ENCODE peak calls at places on chromosomes 12 and 14, in ten cellular contexts. One of them, this sample, is unnamed. For H3K4me1, the result is how much of the 10 kb centered on the place peaks cover.

GRCh38 chr14:41782488-41782887 is 175.8 kb downstream of the LRFN5 start:
- DNase-seq in kidney: no peak
- DNase-seq in GM23248: no peak
- DNase-seq in keratinocyte: no peak
- DNase-seq in neural progenitor cell: no peak
- DNase-seq in mesendoderm: no peak
- DNase-seq in HCT116: no peak
- DNase-seq in mesenchymal stem cell: no peak
- DNase-seq in adipocyte: no peak
- DNase-seq in mammary epithelial cell: no peak
- DNase-seq in this sample: no peak

GRCh38 chr12:50221228-50222008 is 54.2 kb upstream of the CERS5 start:
- DNase-seq in HCT116: no peak
- DNase-seq in kidney: no peak
- DNase-seq in mesenchymal stem cell: peak
- DNase-seq in keratinocyte: no peak
- DNase-seq in adipocyte: peak
- DNase-seq in mammary epithelial cell: peak
- DNase-seq in mesendoderm: peak
- DNase-seq in GM23248: peak
- DNase-seq in neural progenitor cell: peak
- DNase-seq in this sample: peak

GRCh38 chr12:1429980-1430379 is 164.4 kb downstream of the FBXL14 start:
- DNase-seq in GM23248: peak
- DNase-seq in mesenchymal stem cell: peak
- DNase-seq in adipocyte: peak
- DNase-seq in keratinocyte: no peak
- DNase-seq in mesendoderm: no peak
- DNase-seq in neural progenitor cell: no peak
- DNase-seq in HCT116: no peak
- DNase-seq in kidney: no peak
- DNase-seq in mammary epithelial cell: peak
- DNase-seq in this sample: peak

GRCh38 chr12:16112151-16112550 is 165.3 kb downstream of the SLC15A5 start:
- DNase-seq in mesendoderm: peak
- DNase-seq in adipocyte: no peak
- DNase-seq in GM23248: no peak
- DNase-seq in neural progenitor cell: peak
- DNase-seq in kidney: no peak
- DNase-seq in mesenchymal stem cell: no peak
- DNase-seq in keratinocyte: no peak
- DNase-seq in mammary epithelial cell: no peak
- DNase-seq in HCT116: no peak
- DNase-seq in this sample: no peak

GRCh38 chr12:67827820-67828383 is 161.3 kb upstream of the IFNG-AS1 start:
- DNase-seq in kidney: no peak
- DNase-seq in mammary epithelial cell: peak
- DNase-seq in adipocyte: peak
- DNase-seq in HCT116: peak
- DNase-seq in neural progenitor cell: no peak
- DNase-seq in mesenchymal stem cell: peak
- DNase-seq in keratinocyte: peak
- DNase-seq in GM23248: peak
- DNase-seq in mesendoderm: peak
- DNase-seq in this sample: peak

GRCh38 chr12:91565246-91565645 is 382.6 kb upstream of the DCN start:
- DNase-seq in mesenchymal stem cell: no peak
- DNase-seq in mesendoderm: no peak
- DNase-seq in kidney: no peak
- DNase-seq in keratinocyte: no peak
- DNase-seq in GM23248: peak
- DNase-seq in HCT116: no peak
- DNase-seq in adipocyte: peak
- DNase-seq in mammary epithelial cell: no peak
- DNase-seq in neural progenitor cell: no peak
- DNase-seq in this sample: peak

GRCh38 chr12:52023182-52023975 is 16.6 kb downstream of the TAMALIN start:
- DNase-seq in keratinocyte: no peak
- DNase-seq in mesenchymal stem cell: peak
- DNase-seq in kidney: peak
- DNase-seq in adipocyte: peak
- DNase-seq in mammary epithelial cell: peak
- DNase-seq in mesendoderm: peak
- DNase-seq in GM23248: peak
- DNase-seq in neural progenitor cell: peak
- DNase-seq in HCT116: peak
- DNase-seq in this sample: peak

GRCh38 chr12:119168721-119169120 is 10.0 kb upstream of the HSPB8 start:
- DNase-seq in HCT116: no peak
- DNase-seq in GM23248: no peak
- DNase-seq in mesendoderm: no peak
- DNase-seq in neural progenitor cell: no peak
- DNase-seq in kidney: no peak
- DNase-seq in mesenchymal stem cell: no peak
- DNase-seq in mammary epithelial cell: no peak
- DNase-seq in keratinocyte: no peak
- DNase-seq in adipocyte: no peak
- DNase-seq in this sample: no peak

GRCh38 chr14:45287609-45288008 is 34.6 kb upstream of the MIS18BP1 start:
- DNase-seq in mesendoderm: no peak
- DNase-seq in adipocyte: no peak
- DNase-seq in mesenchymal stem cell: no peak
- DNase-seq in kidney: no peak
- DNase-seq in HCT116: no peak
- DNase-seq in keratinocyte: no peak
- DNase-seq in mammary epithelial cell: no peak
- DNase-seq in neural progenitor cell: no peak
- DNase-seq in GM23248: peak
- DNase-seq in this sample: no peak

GRCh38 chr14:21987937-21988336 is 314.3 kb upstream of the OR4E1 start:
- DNase-seq in HCT116: peak
- DNase-seq in mesendoderm: peak
- DNase-seq in keratinocyte: no peak
- DNase-seq in GM23248: peak
- DNase-seq in adipocyte: peak
- DNase-seq in neural progenitor cell: peak
- DNase-seq in mammary epithelial cell: peak
- DNase-seq in kidney: no peak
- DNase-seq in mesenchymal stem cell: peak
- DNase-seq in this sample: no peak

GRCh38 chr14:89628521-89628920 is 211.5 kb upstream of the FOXN3 start:
- DNase-seq in adipocyte: no peak
- DNase-seq in mesendoderm: no peak
- DNase-seq in mammary epithelial cell: no peak
- DNase-seq in GM23248: no peak
- DNase-seq in neural progenitor cell: no peak
- DNase-seq in keratinocyte: no peak
- DNase-seq in HCT116: no peak
- DNase-seq in mesenchymal stem cell: no peak
- DNase-seq in kidney: no peak
- DNase-seq in this sample: no peak

GRCh38 chr14:77098470-77099353 is 654 bp downstream of the CIPC start:
- DNase-seq in keratinocyte: no peak
- DNase-seq in mesendoderm: no peak
- DNase-seq in HCT116: no peak
- DNase-seq in GM23248: peak
- DNase-seq in adipocyte: peak
- DNase-seq in neural progenitor cell: peak
- DNase-seq in kidney: peak
- DNase-seq in mammary epithelial cell: no peak
- DNase-seq in mesenchymal stem cell: no peak
- DNase-seq in this sample: no peak

GRCh38 chr12:47744005-47744651 is 14.6 kb downstream of the RAPGEF3 start:
- DNase-seq in adipocyte: no peak
- DNase-seq in keratinocyte: no peak
- DNase-seq in neural progenitor cell: peak
- DNase-seq in kidney: peak
- DNase-seq in mammary epithelial cell: peak
- DNase-seq in mesendoderm: peak
- DNase-seq in GM23248: no peak
- DNase-seq in HCT116: peak
- DNase-seq in mesenchymal stem cell: no peak
- DNase-seq in this sample: no peak

GRCh38 chr12:98320026-98320425 is 195.4 kb upstream of the TMPO start:
- DNase-seq in mesendoderm: no peak
- DNase-seq in neural progenitor cell: no peak
- DNase-seq in mammary epithelial cell: no peak
- DNase-seq in mesenchymal stem cell: no peak
- DNase-seq in GM23248: no peak
- DNase-seq in kidney: no peak
- DNase-seq in HCT116: no peak
- DNase-seq in keratinocyte: no peak
- DNase-seq in adipocyte: no peak
- DNase-seq in this sample: peak

GRCh38 chr12:53191096-53191884 is 10.6 kb upstream of the CSAD start:
- DNase-seq in HCT116: no peak
- DNase-seq in kidney: no peak
- DNase-seq in neural progenitor cell: no peak
- DNase-seq in GM23248: no peak
- DNase-seq in keratinocyte: no peak
- DNase-seq in mesenchymal stem cell: no peak
- DNase-seq in mesendoderm: no peak
- DNase-seq in mammary epithelial cell: no peak
- DNase-seq in adipocyte: no peak
- DNase-seq in this sample: no peak

GRCh38 chr14:73059326-73059725 is 992 bp downstream of the RBM25 start:
- DNase-seq in mammary epithelial cell: no peak
- DNase-seq in kidney: no peak
- DNase-seq in adipocyte: peak
- DNase-seq in GM23248: peak
- DNase-seq in mesendoderm: no peak
- DNase-seq in mesenchymal stem cell: peak
- DNase-seq in neural progenitor cell: no peak
- DNase-seq in HCT116: no peak
- DNase-seq in keratinocyte: no peak
- DNase-seq in this sample: peak
- H3K9ac ChIP-seq in mammary epithelial cell: peak
- H3K9ac ChIP-seq in kidney: peak
- H3K9ac ChIP-seq in adipocyte: peak
- H3K9ac ChIP-seq in GM23248: peak
- H3K9ac ChIP-seq in mesendoderm: peak
- H3K9ac ChIP-seq in mesenchymal stem cell: peak
- H3K9ac ChIP-seq in neural progenitor cell: peak
- H3K9ac ChIP-seq in HCT116: peak
- H3K9ac ChIP-seq in keratinocyte: peak
- H3K9ac ChIP-seq in this sample: peak

DNA sequence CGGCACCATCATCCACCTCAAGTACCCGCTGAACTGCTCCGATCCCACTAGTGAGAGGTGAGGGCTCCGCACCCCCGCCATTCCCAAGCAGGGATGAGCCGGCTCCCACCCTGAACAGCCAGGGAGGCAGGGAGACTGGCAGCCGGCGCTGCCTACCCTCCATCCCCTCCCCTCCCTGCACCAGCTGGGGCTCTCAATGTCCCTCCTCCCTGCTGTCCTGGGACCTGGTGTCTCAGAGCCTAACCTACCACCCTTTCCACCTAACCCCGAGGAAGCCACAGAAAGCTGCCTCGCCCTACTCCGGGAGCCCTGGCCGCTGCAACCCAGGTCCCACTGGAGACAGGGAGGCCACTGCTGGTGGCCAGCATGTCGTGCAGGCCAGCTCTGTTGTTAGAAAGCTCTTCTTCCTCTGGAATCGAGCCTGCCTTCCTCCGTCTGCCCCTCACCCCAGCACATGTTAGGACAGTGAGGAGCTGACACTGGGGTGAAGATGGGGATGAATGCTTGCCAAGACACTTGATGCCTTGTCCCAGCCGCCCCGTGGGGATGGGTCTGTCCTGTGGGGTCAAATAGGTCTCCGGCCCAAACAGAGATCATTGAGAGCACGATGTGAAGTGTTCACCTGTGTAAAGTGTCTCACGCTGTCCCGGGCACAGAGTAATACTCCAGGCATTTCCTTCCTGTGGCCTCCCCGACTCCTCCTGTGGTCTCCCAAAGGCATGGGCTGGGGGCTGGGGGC is 1.1 kb downstream of the PTPN6 start:
- DNase-seq in mesenchymal stem cell: no peak
- DNase-seq in adipocyte: no peak
- DNase-seq in mammary epithelial cell: no peak
- DNase-seq in HCT116: no peak
- DNase-seq in neural progenitor cell: no peak
- DNase-seq in GM23248: no peak
- DNase-seq in mesendoderm: no peak
- DNase-seq in keratinocyte: no peak
- DNase-seq in kidney: peak
- DNase-seq in this sample: no peak
- H3K4me3 ChIP-seq in mesenchymal stem cell: no peak
- H3K4me3 ChIP-seq in adipocyte: no peak
- H3K4me3 ChIP-seq in mammary epithelial cell: no peak
- H3K4me3 ChIP-seq in HCT116: no peak
- H3K4me3 ChIP-seq in neural progenitor cell: no peak
- H3K4me3 ChIP-seq in GM23248: no peak
- H3K4me3 ChIP-seq in mesendoderm: no peak
- H3K4me3 ChIP-seq in keratinocyte: no peak
- H3K4me3 ChIP-seq in kidney: no peak
- H3K4me3 ChIP-seq in this sample: no peak

DNA sequence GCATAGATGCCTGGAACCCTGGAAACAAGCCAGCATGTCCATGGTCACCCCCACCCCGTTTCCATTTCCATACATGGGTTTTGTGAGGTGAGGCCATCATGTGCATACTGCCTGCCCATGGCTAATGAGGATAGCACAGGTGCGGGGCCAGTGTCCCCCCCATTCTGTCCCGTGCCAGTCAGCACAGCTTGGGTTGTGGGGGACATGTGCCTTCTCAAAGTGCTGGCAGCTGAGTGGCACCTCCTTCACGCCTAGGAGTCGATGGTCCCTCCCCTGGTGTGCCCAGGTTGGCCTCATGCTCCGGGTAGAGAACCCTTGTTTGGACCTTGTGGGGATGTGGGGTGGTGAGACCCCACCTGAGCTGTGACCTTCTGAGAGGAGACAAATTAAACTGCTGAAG is 7.2 kb downstream of the YY1 start:
- DNase-seq in mesendoderm: no peak
- DNase-seq in mammary epithelial cell: no peak
- DNase-seq in keratinocyte: no peak
- DNase-seq in adipocyte: no peak
- DNase-seq in GM23248: no peak
- DNase-seq in neural progenitor cell: no peak
- DNase-seq in mesenchymal stem cell: no peak
- DNase-seq in HCT116: no peak
- DNase-seq in kidney: no peak
- DNase-seq in this sample: no peak
- H3K4me1 ChIP-seq in mesendoderm: under half
- H3K4me1 ChIP-seq in mammary epithelial cell: under half
- H3K4me1 ChIP-seq in keratinocyte: under half
- H3K4me1 ChIP-seq in adipocyte: under half
- H3K4me1 ChIP-seq in GM23248: under half
- H3K4me1 ChIP-seq in neural progenitor cell: under half
- H3K4me1 ChIP-seq in mesenchymal stem cell: under half
- H3K4me1 ChIP-seq in HCT116: under half
- H3K4me1 ChIP-seq in kidney: under half
- H3K4me1 ChIP-seq in this sample: under half

DNA sequence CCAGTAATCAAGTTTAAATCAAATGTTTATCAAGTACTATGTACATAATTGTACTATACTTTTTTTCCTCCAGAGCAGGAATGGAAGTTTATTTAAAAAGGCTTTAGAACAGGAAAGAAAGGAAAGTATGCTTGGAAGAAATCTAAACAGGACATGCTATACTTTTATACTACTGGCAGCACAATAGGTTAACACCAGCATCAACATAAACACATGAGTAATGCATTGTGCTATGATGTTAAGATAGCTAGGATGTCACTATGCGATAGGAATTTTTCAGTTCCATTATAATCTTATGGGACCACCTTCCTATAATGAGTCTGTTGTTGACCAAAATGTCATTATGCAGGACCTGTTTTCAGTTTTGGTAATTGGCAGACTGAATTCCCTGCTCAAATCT is 41.5 kb upstream of the ANKS1B start:
- DNase-seq in GM23248: no peak
- DNase-seq in neural progenitor cell: no peak
- DNase-seq in HCT116: no peak
- DNase-seq in keratinocyte: no peak
- DNase-seq in kidney: no peak
- DNase-seq in mesendoderm: peak
- DNase-seq in adipocyte: peak
- DNase-seq in mammary epithelial cell: no peak
- DNase-seq in mesenchymal stem cell: peak
- DNase-seq in this sample: no peak
- H3K9ac ChIP-seq in GM23248: no peak
- H3K9ac ChIP-seq in neural progenitor cell: no peak
- H3K9ac ChIP-seq in HCT116: no peak
- H3K9ac ChIP-seq in keratinocyte: no peak
- H3K9ac ChIP-seq in kidney: no peak
- H3K9ac ChIP-seq in mesendoderm: no peak
- H3K9ac ChIP-seq in adipocyte: no peak
- H3K9ac ChIP-seq in mammary epithelial cell: no peak
- H3K9ac ChIP-seq in mesenchymal stem cell: no peak
- H3K9ac ChIP-seq in this sample: no peak

This sample was measured in fibroblast of lung.